ENCODE peak calls at places on chromosomes 12 and 14, in six cellular contexts. E is endothelial cell of umbilical vein, T is A549, S is H1, N is K562, P is HepG2. V is an unnamed sample.

GRCh38 chr12:53676715-53677611 is 1.1 kb upstream of the ATP5MC2 start:
- DNase-seq in T (no peak), P (no peak), S (peak), E (peak), N (no peak), V (peak)

GRCh38 chr12:113846275-113846674 is 119.8 kb downstream of the RBM19 start:
- DNase-seq in S (no peak), E (no peak), P (no peak), T (no peak), N (no peak), V (no peak)

GRCh38 chr14:21933681-21934080 is 260.1 kb upstream of the OR4E1 start:
- DNase-seq in T (no peak), E (peak), S (no peak), P (no peak), N (no peak), V (no peak)

GRCh38 chr12:6333029-6333428 is 8.8 kb downstream of the TNFRSF1A start:
- DNase-seq in S (no peak), P (no peak), N (no peak), E (no peak), T (no peak), V (no peak)

GRCh38 chr14:104844306-104845032 is 20.6 kb upstream of the CEP170B start:
- DNase-seq in N (no peak), E (no peak), P (no peak), T (no peak), S (peak), V (peak)

GRCh38 chr14:20986811-20987210 is 3.0 kb upstream of the METTL17 start:
- DNase-seq in S (no peak), P (peak), T (peak), N (peak), E (peak), V (no peak)

GRCh38 chr12:58368001-58368400 is 426.6 kb downstream of the ATP23 start:
- DNase-seq in P (no peak), N (no peak), E (no peak), S (no peak), T (no peak), V (no peak)

GRCh38 chr12:119202121-119202527 is 23.4 kb downstream of the HSPB8 start:
- DNase-seq in P (no peak), E (no peak), N (no peak), S (peak), T (no peak), V (peak)

GRCh38 chr14:105152794-105153241 is 15.8 kb downstream of the JAG2 start:
- DNase-seq in P (no peak), T (no peak), N (no peak), S (no peak), E (no peak), V (no peak)

GRCh38 chr12:81257952-81258551 is 180.2 kb downstream of the ACSS3 start:
- DNase-seq in T (no peak), N (no peak), E (peak), P (peak), S (no peak), V (no peak)

GRCh38 chr12:80064269-80064668 is 35.1 kb upstream of the OTOGL start:
- DNase-seq in N (no peak), P (no peak), S (no peak), T (no peak), E (no peak), V (no peak)

GRCh38 chr14:59004012-59004411 is 184.5 kb upstream of the DAAM1 start:
- DNase-seq in P (no peak), E (no peak), N (no peak), S (no peak), T (no peak), V (no peak)

GRCh38 chr12:77830952-77831351 is 258 bp downstream of the NAV3 start:
- DNase-seq in S (no peak), T (no peak), N (no peak), E (no peak), P (no peak), V (no peak)

GRCh38 chr14:101047326-101047725 is 143.8 kb upstream of the RTL1 start:
- DNase-seq in E (no peak), P (no peak), N (peak), T (no peak), S (no peak), V (no peak)

GRCh38 chr14:100590726-100591452 is 3.7 kb upstream of the BEGAIN start:
- DNase-seq in T (no peak), N (no peak), E (no peak), S (no peak), P (no peak), V (peak)

GRCh38 chr12:21659383-21659782 is 1.7 kb upstream of the LDHB start:
- DNase-seq in E (no peak), P (no peak), S (no peak), N (no peak), T (peak), V (no peak)

GRCh38 chr12:79006306-79006705 is 141.7 kb downstream of the SYT1 start:
- DNase-seq in S (no peak), E (no peak), T (no peak), P (no peak), N (no peak), V (no peak)

GRCh38 chr14:86777950-86778602 is 1214.9 kb downstream of the GALC start:
- DNase-seq in E (no peak), T (no peak), P (peak), N (no peak), S (no peak), V (no peak)
- TF ChIP-seq JUN in E (no peak), T (no peak), P (no peak), N (no peak), S (no peak), V (no peak)

GRCh38 chr14:74014299-74014698 is 4.8 kb downstream of the ENTPD5 start:
- DNase-seq in N (no peak), S (no peak), P (peak), T (no peak), E (no peak), V (no peak)
- TF ChIP-seq JUN in N (no peak), S (no peak), P (peak), T (no peak), E (no peak), V (no peak)

GRCh38 chr14:60642790-60643397 is 6.4 kb downstream of the SIX1 start:
- DNase-seq in N (no peak), T (no peak), S (peak), P (no peak), E (no peak), V (no peak)
- TF ChIP-seq JUN in N (no peak), T (no peak), S (no peak), P (no peak), E (no peak), V (no peak)

DNA sequence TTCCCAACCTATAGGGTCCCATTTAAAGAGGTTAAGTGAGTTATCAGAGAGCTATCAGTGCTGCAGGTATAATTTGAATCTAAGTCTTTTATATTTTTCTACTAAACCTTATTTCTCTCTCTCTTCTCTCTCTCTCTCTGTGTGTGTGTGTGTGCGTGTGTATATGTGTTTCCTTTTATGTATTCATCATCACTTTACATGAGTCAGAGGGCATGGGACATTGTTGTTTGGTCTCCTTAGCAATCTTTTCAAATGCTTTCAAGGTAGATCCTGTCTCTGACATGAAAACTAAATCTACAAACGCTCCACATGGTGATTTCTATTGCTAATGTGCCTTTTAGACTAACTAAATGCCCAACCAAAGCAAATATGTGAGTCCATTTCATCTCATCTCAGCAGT is 459.7 kb downstream of the BTG1 start:
- DNase-seq in S (no peak), N (no peak), P (no peak), T (peak), E (peak), V (no peak)
- TF ChIP-seq JUN in S (no peak), N (no peak), P (no peak), T (no peak), E (peak), V (no peak)

GRCh38 chr12:94109154-94109553 is 39.2 kb upstream of the PLXNC1 start:
- DNase-seq in P (no peak), N (peak), T (no peak), E (no peak), S (no peak), V (no peak)
- TF ChIP-seq JUN in P (no peak), N (peak), T (no peak), E (no peak), S (no peak), V (no peak)

DNA sequence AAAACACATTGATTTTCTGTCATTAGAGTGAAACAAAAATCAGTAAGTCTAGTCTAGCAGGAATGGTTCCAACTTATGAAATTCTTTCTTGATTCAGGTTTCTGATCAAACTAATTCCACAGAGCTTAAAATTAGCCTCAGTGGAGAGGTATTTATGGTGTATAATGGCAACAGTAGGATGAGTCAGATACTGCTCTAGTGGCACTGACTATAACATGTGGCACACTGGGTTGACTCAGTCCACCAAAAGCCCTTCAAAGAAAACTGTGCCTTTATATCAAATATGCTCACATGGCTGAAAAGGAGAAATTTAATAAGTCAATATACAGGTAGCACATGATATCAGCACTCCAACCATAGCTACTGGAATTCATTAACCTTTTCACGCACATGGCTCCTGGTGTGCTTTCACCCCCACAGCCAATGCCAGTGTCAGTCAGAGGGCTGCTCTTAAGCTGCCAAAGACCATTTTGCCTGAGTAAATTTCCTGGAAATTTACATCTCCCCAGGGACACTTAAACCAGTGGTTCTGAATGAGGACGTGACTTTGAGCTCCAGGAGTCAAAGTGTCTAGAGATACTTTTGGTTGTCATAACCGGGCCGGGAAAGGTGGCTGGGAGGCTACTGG is 21.7 kb upstream of the CATSPERB start:
- DNase-seq in T (no peak), S (no peak), P (no peak), N (no peak), E (no peak), V (no peak)
- TF ChIP-seq JUN in T (no peak), S (no peak), P (no peak), N (no peak), E (no peak), V (no peak)

V was measured in WTC11.